ENCODE peak calls at places on chromosome 5, in ten cellular contexts. Z, N, W, V, R, E, L, F, O and K are unnamed samples.
A peak's percentile ranks its signal among the peaks of the same experiment; 100 is the strongest.

GRCh38 chr5:51383494-51384081 is 340 bp downstream of the ISL1 start:
- DNase-seq in Z (no peak), N (no peak), W (peak; percentile 42), V (no peak), R (no peak), E (no peak), L (peak; percentile 35), F (no peak), O (no peak), K (no peak)

GRCh38 chr5:57776035-57776434 is 293.4 kb upstream of the ACTBL2 start:
- DNase-seq in Z (no peak), N (no peak), W (no peak), V (no peak), R (no peak), E (no peak), L (no peak), F (no peak), O (no peak), K (no peak)

GRCh38 chr5:87009146-87009545 is 258.5 kb upstream of the RASA1 start:
- DNase-seq in Z (no peak), N (no peak), W (no peak), V (no peak), R (no peak), E (no peak), L (no peak), F (no peak), O (no peak), K (no peak)

GRCh38 chr5:170097934-170098333 is 7.8 kb upstream of the FOXI1 start:
- DNase-seq in Z (no peak), N (peak; percentile 59), W (no peak), V (peak; percentile 9), R (no peak), E (no peak), L (no peak), F (no peak), O (no peak), K (peak; percentile 48)

GRCh38 chr5:143086851-143087637 is 316.4 kb downstream of the NR3C1 start:
- DNase-seq in Z (no peak), N (no peak), W (peak; percentile 23), V (no peak), R (no peak), E (no peak), L (no peak), F (no peak), O (no peak), K (no peak)

GRCh38 chr5:140042551-140043507 is at the start of gene NRG2:
- DNase-seq in Z (peak; percentile 69), N (peak; percentile 56), W (peak; percentile 86), V (peak; percentile 63), R (peak; percentile 55), E (peak; percentile 82), L (peak; percentile 92), F (peak; percentile 28), O (peak; percentile 92), K (peak; percentile 43)

GRCh38 chr5:8825161-8825757 is 720.6 kb downstream of the SEMA5A start:
- DNase-seq in Z (no peak), N (no peak), W (no peak), V (no peak), R (no peak), E (no peak), L (no peak), F (no peak), O (no peak), K (no peak)

GRCh38 chr5:71938886-71939285 is 168.4 kb upstream of the MAP1B start:
- DNase-seq in Z (no peak), N (no peak), W (no peak), V (peak; percentile 72), R (no peak), E (no peak), L (no peak), F (no peak), O (no peak), K (peak; percentile 68)

GRCh38 chr5:31366941-31367340 is 165.0 kb downstream of the DROSHA start:
- DNase-seq in Z (no peak), N (no peak), W (no peak), V (no peak), R (no peak), E (no peak), L (no peak), F (no peak), O (no peak), K (no peak)

GRCh38 chr5:178240341-178240741 is 7.7 kb upstream of the PHYKPL start:
- DNase-seq in Z (no peak), N (no peak), W (no peak), V (no peak), R (no peak), E (no peak), L (no peak), F (no peak), O (peak; percentile 55), K (peak; percentile 69)

GRCh38 chr5:144800169-144800568 is 629.5 kb downstream of the KCTD16 start:
- DNase-seq in Z (no peak), N (no peak), W (no peak), V (no peak), R (no peak), E (no peak), L (no peak), F (no peak), O (no peak), K (no peak)

GRCh38 chr5:41485533-41485932 is 24.9 kb downstream of the PLCXD3 start:
- DNase-seq in Z (no peak), N (no peak), W (no peak), V (no peak), R (no peak), E (no peak), L (no peak), F (no peak), O (no peak), K (no peak)
- H3K27ac ChIP-seq in Z (no peak overlapping the region), N (no peak overlapping the region), W (no peak overlapping the region), V (no peak overlapping the region), R (no peak overlapping the region), E (no peak overlapping the region), L (no peak overlapping the region), F (no peak overlapping the region), O (no peak overlapping the region), K (no peak overlapping the region)

DNA sequence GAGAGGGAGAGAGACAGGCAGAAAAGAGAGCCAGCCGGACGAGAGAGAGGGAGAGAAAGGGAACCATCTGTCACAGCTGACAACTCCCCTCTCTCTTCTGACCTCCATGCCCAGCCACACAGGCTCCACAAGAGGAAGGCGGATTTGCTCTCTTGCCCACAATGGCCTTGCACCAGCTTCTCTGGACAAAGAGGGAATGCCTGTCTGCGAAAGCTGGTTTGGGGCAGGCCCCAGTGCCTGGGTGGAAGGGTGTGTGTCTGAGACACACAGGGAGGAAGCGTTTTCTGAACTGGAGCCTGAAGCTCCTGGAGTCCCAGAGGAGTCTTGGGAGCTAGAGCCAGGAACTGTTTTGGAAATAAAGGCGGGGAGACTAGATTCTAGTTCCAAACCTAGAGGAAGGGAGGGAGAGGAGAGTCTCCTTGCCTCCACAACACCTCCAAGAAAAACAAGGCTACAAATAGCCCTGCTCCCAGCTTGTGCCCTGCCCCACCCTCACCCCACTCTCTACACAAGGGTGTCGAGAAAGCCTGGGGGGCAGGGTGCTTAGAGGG is 12.5 kb downstream of the C1QTNF2 start:
- DNase-seq in Z (no peak), N (no peak), W (no peak), V (no peak), R (no peak), E (peak; percentile 81), L (no peak), F (no peak), O (peak; percentile 58), K (no peak)
- H3K27ac ChIP-seq in Z (no peak overlapping the region), N (no peak overlapping the region), W (no peak overlapping the region), V (peak overlapping the region; percentile 52), R (no peak overlapping the region), E (peak overlapping the region; percentile 95), L (no peak overlapping the region), F (peak overlapping the region; percentile 89), O (peak overlapping the region; percentile 46), K (no peak overlapping the region)

DNA sequence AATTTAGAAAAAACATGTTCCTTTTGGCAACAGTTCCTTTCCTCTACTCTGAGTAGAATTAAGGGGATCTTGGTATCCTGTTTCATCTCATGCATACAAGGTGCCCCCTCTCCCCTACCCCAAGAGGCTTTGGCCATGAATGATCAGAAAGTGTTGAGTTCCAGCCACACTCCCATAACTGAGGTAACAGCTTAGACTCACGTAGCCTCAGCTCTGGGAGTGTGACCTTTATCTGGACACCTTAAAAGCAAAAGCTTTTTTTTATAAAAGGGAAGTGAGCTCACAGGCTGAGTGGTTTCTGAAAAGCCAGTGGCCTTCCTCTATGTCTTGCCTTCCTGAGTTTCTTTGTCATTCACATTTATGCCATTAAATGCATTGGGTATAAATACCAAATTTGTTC is 900 bp upstream of the HAVCR2 start:
- DNase-seq in Z (peak; percentile 8), N (no peak), W (peak; percentile 7), V (no peak), R (peak; percentile 46), E (no peak), L (no peak), F (no peak), O (no peak), K (no peak)
- H3K27ac ChIP-seq in Z (peak overlapping the region; percentile 26), N (peak overlapping the region; percentile 39), W (no peak overlapping the region), V (peak overlapping the region; percentile 57), R (peak overlapping the region; percentile 73), E (no peak overlapping the region), L (no peak overlapping the region), F (peak overlapping the region; percentile 6), O (no peak overlapping the region), K (peak overlapping the region; percentile 75)

GRCh38 chr5:131966551-131966950 is 21.1 kb upstream of the MEIKIN start:
- DNase-seq in Z (no peak), N (no peak), W (no peak), V (no peak), R (no peak), E (no peak), L (no peak), F (no peak), O (no peak), K (no peak)
- H3K27ac ChIP-seq in Z (no peak overlapping the region), N (no peak overlapping the region), W (no peak overlapping the region), V (no peak overlapping the region), R (no peak overlapping the region), E (no peak overlapping the region), L (no peak overlapping the region), F (no peak overlapping the region), O (no peak overlapping the region), K (no peak overlapping the region)